ENCODE peak calls at places on chromosomes 2 and 18, in five cellular contexts. One of them, this sample, is unnamed.

GRCh38 chr2:109446531-109447131 is 167.1 kb downstream of the SEPTIN10 start:
- DNase-seq in HCT116: no peak
- DNase-seq in stomach: no peak
- DNase-seq in CD8-positive, alpha-beta T cell: no peak
- DNase-seq in tibial artery: no peak
- DNase-seq in this sample: no peak

GRCh38 chr2:200171761-200172482 is 134.6 kb upstream of the SPATS2L start:
- DNase-seq in tibial artery: no peak
- DNase-seq in CD8-positive, alpha-beta T cell: no peak
- DNase-seq in stomach: no peak
- DNase-seq in HCT116: no peak
- DNase-seq in this sample: no peak

GRCh38 chr2:45813003-45813601 is 161.6 kb downstream of the PRKCE start:
- DNase-seq in stomach: no peak
- DNase-seq in CD8-positive, alpha-beta T cell: no peak
- DNase-seq in HCT116: no peak
- DNase-seq in tibial artery: no peak
- DNase-seq in this sample: no peak

GRCh38 chr18:36602620-36603019 is 226.2 kb downstream of the TPGS2 start:
- DNase-seq in tibial artery: no peak
- DNase-seq in stomach: no peak
- DNase-seq in CD8-positive, alpha-beta T cell: no peak
- DNase-seq in HCT116: no peak
- DNase-seq in this sample: no peak

GRCh38 chr2:128560718-128561117 is 242.1 kb upstream of the HS6ST1 start:
- DNase-seq in HCT116: no peak
- DNase-seq in CD8-positive, alpha-beta T cell: no peak
- DNase-seq in tibial artery: no peak
- DNase-seq in stomach: no peak
- DNase-seq in this sample: no peak

GRCh38 chr2:219440388-219441256 is 6.0 kb downstream of the SPEG start:
- DNase-seq in stomach: no peak
- DNase-seq in tibial artery: no peak
- DNase-seq in CD8-positive, alpha-beta T cell: no peak
- DNase-seq in HCT116: no peak
- DNase-seq in this sample: no peak

GRCh38 chr2:236449167-236449586 is 120.4 kb upstream of the ACKR3 start:
- DNase-seq in tibial artery: no peak
- DNase-seq in stomach: peak; percentile 82
- DNase-seq in HCT116: no peak
- DNase-seq in CD8-positive, alpha-beta T cell: no peak
- DNase-seq in this sample: no peak

GRCh38 chr2:118822015-118822414 is 25.4 kb downstream of the EN1 start:
- DNase-seq in tibial artery: no peak
- DNase-seq in CD8-positive, alpha-beta T cell: no peak
- DNase-seq in HCT116: no peak
- DNase-seq in stomach: no peak
- DNase-seq in this sample: no peak

GRCh38 chr2:222433381-222434173 is 9.2 kb downstream of the SGPP2 start:
- DNase-seq in HCT116: no peak
- DNase-seq in tibial artery: no peak
- DNase-seq in CD8-positive, alpha-beta T cell: no peak
- DNase-seq in stomach: no peak
- DNase-seq in this sample: no peak

GRCh38 chr2:40716879-40717278 is 265.0 kb upstream of the SLC8A1 start:
- DNase-seq in stomach: no peak
- DNase-seq in tibial artery: peak; percentile 24
- DNase-seq in HCT116: no peak
- DNase-seq in CD8-positive, alpha-beta T cell: no peak
- DNase-seq in this sample: no peak

GRCh38 chr2:72911256-72911655 is 6.1 kb upstream of the EMX1 start:
- DNase-seq in tibial artery: no peak
- DNase-seq in HCT116: no peak
- DNase-seq in CD8-positive, alpha-beta T cell: no peak
- DNase-seq in stomach: no peak
- DNase-seq in this sample: no peak

DNA sequence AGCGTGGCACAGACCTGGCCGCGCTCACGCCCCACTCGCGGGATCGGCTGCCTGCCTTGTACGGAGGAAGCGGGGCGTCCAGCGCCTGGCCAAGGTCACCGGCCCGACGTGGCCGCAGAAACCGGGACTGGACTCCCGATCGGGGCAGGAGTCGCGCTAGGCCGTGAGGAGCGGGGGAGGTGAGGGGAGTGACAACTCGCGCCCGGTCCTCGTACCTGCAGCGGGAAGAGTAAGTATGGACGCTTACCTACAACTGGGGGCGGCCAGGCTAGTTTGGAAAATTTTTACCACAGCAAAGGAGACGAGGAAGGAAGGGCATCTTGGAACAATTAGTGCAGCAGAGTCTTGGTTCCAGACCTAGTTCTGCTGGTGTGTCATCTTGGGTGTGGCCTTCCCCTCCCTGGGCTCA is 653 bp downstream of the UBE2F start:
- DNase-seq in tibial artery: no peak
- DNase-seq in HCT116: no peak
- DNase-seq in CD8-positive, alpha-beta T cell: peak; percentile 14
- DNase-seq in stomach: peak; percentile 30
- DNase-seq in this sample: no peak
- H3K4me1 ChIP-seq in tibial artery: no peaks in the 10 kb centered on the region
- H3K4me1 ChIP-seq in HCT116: peaks cover 18% of the 10 kb centered on the region
- H3K4me1 ChIP-seq in CD8-positive, alpha-beta T cell: peaks cover 38% of the 10 kb centered on the region
- H3K4me1 ChIP-seq in stomach: peaks cover 25% of the 10 kb centered on the region
- H3K4me1 ChIP-seq in this sample: peaks cover 20% of the 10 kb centered on the region

GRCh38 chr2:38075436-38076249 is at the start of gene CYP1B1:
- DNase-seq in stomach: no peak
- DNase-seq in tibial artery: no peak
- DNase-seq in CD8-positive, alpha-beta T cell: no peak
- DNase-seq in HCT116: no peak
- DNase-seq in this sample: no peak

GRCh38 chr2:38076710-38077430 is 919 bp upstream of the CYP1B1 start:
- DNase-seq in HCT116: peak; percentile 48
- DNase-seq in CD8-positive, alpha-beta T cell: no peak
- DNase-seq in tibial artery: peak; percentile 67
- DNase-seq in stomach: peak; percentile 70
- DNase-seq in this sample: no peak

GRCh38 chr2:38076250-38076709 is 329 bp upstream of the CYP1B1 start:
- DNase-seq in stomach: peak; percentile 54
- DNase-seq in tibial artery: peak; percentile 76
- DNase-seq in HCT116: peak; percentile 61
- DNase-seq in CD8-positive, alpha-beta T cell: no peak
- DNase-seq in this sample: no peak

GRCh38 chr2:38079111-38080052 is 3.4 kb upstream of the CYP1B1 start:
- DNase-seq in CD8-positive, alpha-beta T cell: no peak
- DNase-seq in HCT116: no peak
- DNase-seq in tibial artery: no peak
- DNase-seq in stomach: no peak
- DNase-seq in this sample: no peak

DNA sequence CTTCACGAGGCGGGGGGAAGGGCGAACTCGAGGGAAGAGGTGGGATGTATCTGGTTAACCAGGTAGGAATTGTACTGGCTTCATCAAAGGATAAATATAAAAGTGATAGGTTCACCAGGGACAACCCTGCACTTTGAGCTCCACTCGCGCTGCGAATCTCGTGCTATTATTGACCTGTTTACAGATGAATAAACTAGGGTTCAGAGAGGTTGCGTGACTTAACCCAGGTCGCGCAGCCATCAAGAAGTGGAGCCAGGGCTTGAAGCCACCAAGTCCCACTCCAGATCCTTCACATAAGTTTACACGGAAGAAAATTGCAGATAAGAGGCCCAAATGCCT is 1.4 kb upstream of the CYP1B1 start:
- DNase-seq in tibial artery: no peak
- DNase-seq in CD8-positive, alpha-beta T cell: no peak
- DNase-seq in HCT116: no peak
- DNase-seq in stomach: no peak
- DNase-seq in this sample: no peak
- H3K4me3 ChIP-seq in tibial artery: peak overlapping the region; percentile 61
- H3K4me3 ChIP-seq in CD8-positive, alpha-beta T cell: no peak overlapping the region
- H3K4me3 ChIP-seq in HCT116: peak overlapping the region; percentile 42
- H3K4me3 ChIP-seq in stomach: peak overlapping the region; percentile 66
- H3K4me3 ChIP-seq in this sample: no peak overlapping the region

GRCh38 chr18:3451166-3451988 is 1.4 kb downstream of the TGIF1 start:
- DNase-seq in HCT116: no peak
- DNase-seq in CD8-positive, alpha-beta T cell: peak; percentile 89
- DNase-seq in stomach: peak; percentile 94
- DNase-seq in tibial artery: peak; percentile 97
- DNase-seq in this sample: peak; percentile 76

GRCh38 chr18:3451989-3452749 is 2.2 kb downstream of the TGIF1 start:
- DNase-seq in CD8-positive, alpha-beta T cell: peak; percentile 44
- DNase-seq in tibial artery: peak; percentile 49
- DNase-seq in stomach: peak; percentile 73
- DNase-seq in HCT116: no peak
- DNase-seq in this sample: no peak

GRCh38 chr18:3449702-3450357 is at the start of gene TGIF1:
- DNase-seq in stomach: peak; percentile 83
- DNase-seq in CD8-positive, alpha-beta T cell: peak; percentile 51
- DNase-seq in tibial artery: peak; percentile 86
- DNase-seq in HCT116: peak; percentile 70
- DNase-seq in this sample: peak; percentile 6

GRCh38 chr18:3448845-3449701 is 899 bp upstream of the TGIF1 start:
- DNase-seq in tibial artery: peak; percentile 95
- DNase-seq in stomach: peak; percentile 81
- DNase-seq in HCT116: peak; percentile 70
- DNase-seq in CD8-positive, alpha-beta T cell: peak; percentile 78
- DNase-seq in this sample: peak; percentile 80

DNA sequence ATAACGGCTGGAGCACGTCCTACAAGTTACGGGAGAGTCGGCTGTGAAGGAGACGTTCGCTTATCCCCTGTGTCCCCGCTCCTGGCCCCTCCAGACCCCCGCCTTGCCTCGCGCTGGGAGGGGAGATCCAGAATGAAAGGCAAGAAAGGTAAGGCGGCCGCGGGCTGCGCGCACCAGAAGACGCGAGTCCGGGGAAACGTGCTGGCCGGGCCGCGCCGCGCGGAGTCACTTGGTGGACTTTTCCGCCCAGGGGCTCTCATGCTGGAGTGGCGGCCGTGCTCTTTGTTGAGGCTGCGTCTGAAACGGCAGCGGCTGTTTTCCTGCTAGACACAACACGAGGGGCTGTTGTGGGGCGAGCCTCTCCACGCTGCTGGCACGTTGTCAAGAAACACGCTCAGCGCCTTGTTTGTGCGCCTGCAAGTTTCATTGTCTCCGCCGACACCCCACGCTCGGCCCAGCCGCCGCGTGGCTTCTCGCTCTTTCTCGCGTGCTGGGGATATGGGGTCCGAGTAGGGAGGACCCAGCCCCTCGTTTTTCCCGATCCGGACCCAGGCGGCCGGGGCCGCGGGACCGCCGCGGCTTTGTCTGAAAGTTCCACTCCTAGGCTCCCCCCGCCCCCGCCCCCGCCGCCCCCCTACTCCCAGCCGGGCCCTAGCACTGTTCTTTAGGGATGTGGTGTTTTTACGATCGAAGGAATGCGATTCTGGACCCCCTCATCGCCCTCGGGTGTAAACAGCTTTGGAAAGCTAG is 561 bp downstream of the TGIF1 start:
- DNase-seq in HCT116: no peak
- DNase-seq in tibial artery: peak; percentile 70
- DNase-seq in stomach: peak; percentile 71
- DNase-seq in CD8-positive, alpha-beta T cell: peak; percentile 87
- DNase-seq in this sample: peak; percentile 66
- H3K4me1 ChIP-seq in HCT116: peaks cover 62% of the 10 kb centered on the region
- H3K4me1 ChIP-seq in tibial artery: no peaks in the 10 kb centered on the region
- H3K4me1 ChIP-seq in stomach: peaks cover 25% of the 10 kb centered on the region
- H3K4me1 ChIP-seq in CD8-positive, alpha-beta T cell: peaks cover 22% of the 10 kb centered on the region
- H3K4me1 ChIP-seq in this sample: peaks cover 34% of the 10 kb centered on the region

GRCh38 chr2:146934921-146935320 is 909.9 kb upstream of the ACVR2A start:
- DNase-seq in stomach: no peak
- DNase-seq in tibial artery: no peak
- DNase-seq in CD8-positive, alpha-beta T cell: no peak
- DNase-seq in HCT116: no peak
- DNase-seq in this sample: no peak

GRCh38 chr2:146944601-146945000 is 900.2 kb upstream of the ACVR2A start:
- DNase-seq in tibial artery: no peak
- DNase-seq in CD8-positive, alpha-beta T cell: no peak
- DNase-seq in HCT116: no peak
- DNase-seq in stomach: no peak
- DNase-seq in this sample: no peak

GRCh38 chr2:146940016-146940685 is 904.7 kb upstream of the ACVR2A start:
- DNase-seq in CD8-positive, alpha-beta T cell: no peak
- DNase-seq in HCT116: no peak
- DNase-seq in stomach: no peak
- DNase-seq in tibial artery: no peak
- DNase-seq in this sample: no peak
- H3K4me3 ChIP-seq in CD8-positive, alpha-beta T cell: no peak overlapping the region
- H3K4me3 ChIP-seq in HCT116: no peak overlapping the region
- H3K4me3 ChIP-seq in stomach: no peak overlapping the region
- H3K4me3 ChIP-seq in tibial artery: peak overlapping the region; percentile 31
- H3K4me3 ChIP-seq in this sample: no peak overlapping the region

GRCh38 chr2:74845217-74845751 is 11.4 kb downstream of the HK2 start:
- DNase-seq in tibial artery: peak; percentile 84
- DNase-seq in CD8-positive, alpha-beta T cell: peak; percentile 22
- DNase-seq in HCT116: peak; percentile 91
- DNase-seq in stomach: peak; percentile 93
- DNase-seq in this sample: no peak

GRCh38 chr2:74845991-74846390 is 12.1 kb downstream of the HK2 start:
- DNase-seq in CD8-positive, alpha-beta T cell: no peak
- DNase-seq in tibial artery: no peak
- DNase-seq in stomach: no peak
- DNase-seq in HCT116: no peak
- DNase-seq in this sample: no peak

GRCh38 chr2:74844752-74845151 is 10.8 kb downstream of the HK2 start:
- DNase-seq in stomach: no peak
- DNase-seq in tibial artery: no peak
- DNase-seq in HCT116: no peak
- DNase-seq in CD8-positive, alpha-beta T cell: no peak
- DNase-seq in this sample: no peak

GRCh38 chr2:74843371-74844298 is 9.7 kb downstream of the HK2 start:
- DNase-seq in tibial artery: no peak
- DNase-seq in stomach: no peak
- DNase-seq in CD8-positive, alpha-beta T cell: no peak
- DNase-seq in HCT116: no peak
- DNase-seq in this sample: no peak

GRCh38 chr2:74841663-74842062 is 7.7 kb downstream of the HK2 start:
- DNase-seq in CD8-positive, alpha-beta T cell: no peak
- DNase-seq in stomach: no peak
- DNase-seq in HCT116: no peak
- DNase-seq in tibial artery: no peak
- DNase-seq in this sample: no peak
- H3K4me1 ChIP-seq in CD8-positive, alpha-beta T cell: peaks cover 79% of the 10 kb centered on the region
- H3K4me1 ChIP-seq in stomach: peaks cover 39% of the 10 kb centered on the region
- H3K4me1 ChIP-seq in HCT116: peaks cover 48% of the 10 kb centered on the region
- H3K4me1 ChIP-seq in tibial artery: no peaks in the 10 kb centered on the region
- H3K4me1 ChIP-seq in this sample: peaks cover 61% of the 10 kb centered on the region

GRCh38 chr2:237491515-237492118 is 4.6 kb downstream of the MLPH start:
- DNase-seq in HCT116: no peak
- DNase-seq in CD8-positive, alpha-beta T cell: no peak
- DNase-seq in tibial artery: no peak
- DNase-seq in stomach: peak; percentile 25
- DNase-seq in this sample: no peak
- H3K4me3 ChIP-seq in HCT116: no peak overlapping the region
- H3K4me3 ChIP-seq in CD8-positive, alpha-beta T cell: no peak overlapping the region
- H3K4me3 ChIP-seq in tibial artery: no peak overlapping the region
- H3K4me3 ChIP-seq in stomach: peak overlapping the region; percentile 8
- H3K4me3 ChIP-seq in this sample: no peak overlapping the region

This sample was measured in effector memory CD4-positive, alpha-beta T cell.